ENCODE peak calls at places on chromosomes 4 and X, in four cellular contexts. N is right atrium auricular region, X is progenitor cell of endocrine pancreas, G is sigmoid colon. E is an unnamed sample.

GRCh38 chr4:2127609-2128300 is 68.6 kb downstream of the NAT8L start:
- DNase-seq in G (no peak), X (no peak), N (no peak), E (no peak)

GRCh38 chrX:148865237-148865636 is 364.8 kb downstream of the AFF2 start:
- DNase-seq in N (no peak), X (no peak), G (no peak), E (no peak)

GRCh38 chrX:154298312-154298711 is 2.7 kb downstream of the TKTL1 start:
- DNase-seq in N (no peak), X (no peak), G (no peak), E (no peak)

GRCh38 chrX:55640854-55641253 is 17.7 kb downstream of the FOXR2 start:
- DNase-seq in N (no peak), G (no peak), X (no peak), E (no peak)

GRCh38 chr4:6269400-6269650 is 325 bp upstream of the WFS1 start:
- DNase-seq in G (no peak), X (no peak), N (no peak), E (no peak)

GRCh38 chr4:38985363-38986065 is 46.7 kb downstream of the TMEM156 start:
- DNase-seq in N (no peak), G (no peak), X (no peak), E (no peak)

GRCh38 chrX:29652484-29652883 is 562.9 kb upstream of the MAGEB2 start:
- DNase-seq in X (no peak), G (no peak), N (no peak), E (no peak)

GRCh38 chr4:107930821-107931774 is at the start of gene CYP2U1:
- DNase-seq in X (peak), G (peak), N (peak), E (peak)

GRCh38 chr4:7651461-7651921 is 216.8 kb upstream of the PSAPL1 start:
- DNase-seq in G (peak), N (peak), X (no peak), E (no peak)

GRCh38 chr4:143524211-143524610 is 10.7 kb downstream of the SMARCA5 start:
- DNase-seq in X (no peak), N (no peak), G (no peak), E (no peak)

GRCh38 chr4:13461511-13461910 is 22.6 kb downstream of the RAB28 start:
- DNase-seq in N (no peak), G (no peak), X (no peak), E (no peak)

GRCh38 chrX:145832796-145833195 is 15.2 kb downstream of the SLITRK2 start:
- DNase-seq in N (no peak), G (no peak), X (no peak), E (no peak)
- TF ChIP-seq CTCF in N (no peak), G (no peak), X (no peak), E (no peak)

DNA sequence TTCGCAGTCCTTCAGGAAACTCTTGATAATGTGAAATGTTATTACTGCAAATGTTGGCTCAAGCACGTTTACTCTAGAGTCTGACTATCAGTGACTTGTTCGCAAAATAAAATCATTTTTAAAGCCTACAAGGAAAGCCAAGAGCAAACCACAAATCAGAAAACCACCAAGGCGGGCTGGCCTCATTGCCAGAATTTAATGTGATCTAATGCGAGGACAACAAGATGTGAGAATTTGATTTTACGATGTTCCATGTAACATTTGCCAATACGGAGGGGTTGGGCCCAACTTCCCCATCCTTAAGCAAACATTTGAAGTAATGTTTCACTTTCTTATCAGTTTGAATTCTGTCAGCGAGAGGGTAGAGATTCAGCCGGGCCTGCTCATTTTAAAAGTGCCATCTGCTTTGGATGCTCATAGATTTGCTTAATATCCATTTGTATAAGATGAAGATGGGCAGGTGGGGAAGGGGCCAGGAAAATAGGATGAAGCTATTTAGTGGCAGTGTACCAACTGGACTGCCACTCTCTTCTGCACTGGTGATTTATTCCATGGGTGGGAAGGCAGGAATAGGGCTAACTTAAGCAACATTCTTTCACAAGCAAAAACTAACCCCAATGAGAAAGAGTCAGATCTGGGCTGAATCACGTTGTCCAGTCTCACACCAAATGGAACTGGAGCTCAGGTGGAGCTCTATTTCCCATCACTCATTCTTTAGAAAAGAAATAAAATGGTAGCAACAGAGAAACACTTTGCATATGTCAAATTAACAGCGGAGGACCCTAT is 225.3 kb downstream of the ANAPC10 start:
- DNase-seq in X (no peak), G (no peak), N (no peak), E (no peak)
- TF ChIP-seq CTCF in X (no peak), G (no peak), N (no peak), E (no peak)

GRCh38 chrX:115957862-115958490 is 212.6 kb upstream of the AGTR2 start:
- DNase-seq in X (no peak), N (no peak), G (no peak), E (no peak)
- TF ChIP-seq CTCF in X (peak), N (no peak), G (no peak), E (no peak)

DNA sequence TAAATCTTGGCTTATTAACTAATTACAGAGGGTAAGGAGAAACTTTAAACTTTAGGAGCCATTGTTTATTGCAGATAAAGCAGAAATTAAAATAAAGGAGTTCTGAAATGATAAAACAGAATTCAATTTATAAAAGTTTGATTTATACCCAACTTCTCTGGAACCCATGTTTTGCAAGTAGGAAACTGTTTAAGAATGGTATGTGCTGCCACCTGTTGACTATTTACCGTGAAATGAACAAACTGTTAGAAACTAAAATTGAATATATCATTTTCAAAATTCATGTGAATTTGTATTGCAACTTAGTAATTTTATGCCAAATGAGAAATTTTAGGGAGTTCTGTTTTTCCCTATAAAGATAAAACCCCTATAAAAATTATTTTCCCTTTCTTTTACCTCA is 11.0 kb upstream of the TBC1D8B start:
- DNase-seq in G (no peak), X (no peak), N (no peak), E (no peak)
- TF ChIP-seq CTCF in G (no peak), X (peak), N (no peak), E (no peak)

GRCh38 chrX:118751950-118752783 is 24.8 kb downstream of the IL13RA1 start:
- DNase-seq in G (no peak), X (no peak), N (no peak), E (no peak)
- TF ChIP-seq CTCF in G (no peak), X (no peak), N (no peak), E (no peak)

DNA sequence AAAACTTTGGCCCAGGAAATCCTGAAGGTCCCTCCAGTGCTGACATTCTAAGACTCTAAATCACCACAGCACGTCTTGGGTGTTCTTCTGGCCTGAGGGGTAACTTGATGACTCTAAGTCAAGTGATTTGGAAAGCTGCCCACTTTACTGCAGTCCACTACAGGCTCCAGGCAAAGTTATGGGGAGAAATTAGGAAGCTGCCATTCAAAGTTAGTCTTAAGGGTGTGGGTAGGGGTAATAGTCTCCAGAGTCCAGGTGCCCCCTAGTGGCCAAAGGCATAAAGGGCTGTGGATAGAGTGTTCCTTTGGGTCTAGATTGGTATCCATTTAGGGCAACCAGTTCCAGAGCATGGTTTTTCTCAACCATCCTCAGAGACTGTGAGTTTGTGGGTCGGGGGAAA is 38.7 kb upstream of the SLC16A2 start:
- DNase-seq in G (peak), N (peak), X (peak), E (peak)
- TF ChIP-seq CTCF in G (peak), N (peak), X (peak), E (no peak)